ENCODE peak calls at places on chromosomes 13 and 19, in seven cellular contexts. One of them, this sample, is unnamed.

GRCh38 chr19:50562329-50562728 is 5.9 kb downstream of the LRRC4B start:
- DNase-seq in K562: no peak
- DNase-seq in H1: no peak
- DNase-seq in HCT116: no peak
- DNase-seq in SK-N-SH: no peak
- DNase-seq in HepG2: no peak
- DNase-seq in GM12878: no peak
- DNase-seq in this sample: no peak

GRCh38 chr13:74466015-74466414 is 331.8 kb upstream of the KLF12 start:
- DNase-seq in K562: no peak
- DNase-seq in H1: no peak
- DNase-seq in HCT116: no peak
- DNase-seq in SK-N-SH: no peak
- DNase-seq in HepG2: no peak
- DNase-seq in GM12878: no peak
- DNase-seq in this sample: no peak

GRCh38 chr19:8321760-8322637 is 703 bp downstream of the RPS28 start:
- DNase-seq in K562: no peak
- DNase-seq in H1: no peak
- DNase-seq in HCT116: no peak
- DNase-seq in SK-N-SH: no peak
- DNase-seq in HepG2: no peak
- DNase-seq in GM12878: no peak
- DNase-seq in this sample: no peak

GRCh38 chr19:15378529-15379082 is 981 bp downstream of the AKAP8 start:
- DNase-seq in K562: no peak
- DNase-seq in H1: no peak
- DNase-seq in HCT116: no peak
- DNase-seq in SK-N-SH: peak
- DNase-seq in HepG2: peak
- DNase-seq in GM12878: no peak
- DNase-seq in this sample: no peak

GRCh38 chr19:11187409-11187808 is 9.9 kb downstream of the KANK2 start:
- DNase-seq in K562: no peak
- DNase-seq in H1: no peak
- DNase-seq in HCT116: no peak
- DNase-seq in SK-N-SH: no peak
- DNase-seq in HepG2: no peak
- DNase-seq in GM12878: no peak
- DNase-seq in this sample: no peak

GRCh38 chr13:52162279-52163101 is 3.1 kb upstream of the NEK3 start:
- DNase-seq in K562: no peak
- DNase-seq in H1: no peak
- DNase-seq in HCT116: peak
- DNase-seq in SK-N-SH: no peak
- DNase-seq in HepG2: peak
- DNase-seq in GM12878: no peak
- DNase-seq in this sample: no peak

GRCh38 chr13:24215732-24216131 is 55.2 kb downstream of the SPATA13 start:
- DNase-seq in K562: no peak
- DNase-seq in H1: no peak
- DNase-seq in HCT116: no peak
- DNase-seq in SK-N-SH: no peak
- DNase-seq in HepG2: no peak
- DNase-seq in GM12878: no peak
- DNase-seq in this sample: no peak

GRCh38 chr13:41520016-41520698 is 62.8 kb downstream of the RGCC start:
- DNase-seq in K562: no peak
- DNase-seq in H1: no peak
- DNase-seq in HCT116: no peak
- DNase-seq in SK-N-SH: no peak
- DNase-seq in HepG2: no peak
- DNase-seq in GM12878: no peak
- DNase-seq in this sample: no peak

GRCh38 chr13:25051065-25051464 is 44.9 kb upstream of the PABPC3 start:
- DNase-seq in K562: no peak
- DNase-seq in H1: no peak
- DNase-seq in HCT116: no peak
- DNase-seq in SK-N-SH: no peak
- DNase-seq in HepG2: no peak
- DNase-seq in GM12878: no peak
- DNase-seq in this sample: no peak

GRCh38 chr13:51832471-51833152 is 12.4 kb downstream of the TMEM272 start:
- DNase-seq in K562: no peak
- DNase-seq in H1: no peak
- DNase-seq in HCT116: no peak
- DNase-seq in SK-N-SH: peak
- DNase-seq in HepG2: no peak
- DNase-seq in GM12878: no peak
- DNase-seq in this sample: no peak

GRCh38 chr19:18430417-18431144 is 7.4 kb downstream of the ISYNA1 start:
- DNase-seq in K562: no peak
- DNase-seq in H1: no peak
- DNase-seq in HCT116: no peak
- DNase-seq in SK-N-SH: no peak
- DNase-seq in HepG2: no peak
- DNase-seq in GM12878: no peak
- DNase-seq in this sample: no peak

GRCh38 chr19:19077103-19077502 is 13.3 kb downstream of the SLC25A42 start:
- DNase-seq in K562: no peak
- DNase-seq in H1: no peak
- DNase-seq in HCT116: no peak
- DNase-seq in SK-N-SH: no peak
- DNase-seq in HepG2: no peak
- DNase-seq in GM12878: no peak
- DNase-seq in this sample: no peak

GRCh38 chr19:33430674-33431277 is 57.3 kb downstream of the CEBPG start:
- DNase-seq in K562: peak
- DNase-seq in H1: peak
- DNase-seq in HCT116: peak
- DNase-seq in SK-N-SH: peak
- DNase-seq in HepG2: peak
- DNase-seq in GM12878: no peak
- DNase-seq in this sample: peak

GRCh38 chr13:99083976-99084375 is 106.1 kb upstream of the DOCK9 start:
- DNase-seq in K562: no peak
- DNase-seq in H1: no peak
- DNase-seq in HCT116: no peak
- DNase-seq in SK-N-SH: no peak
- DNase-seq in HepG2: no peak
- DNase-seq in GM12878: no peak
- DNase-seq in this sample: no peak

GRCh38 chr13:54799621-54800226 is 1771.1 kb downstream of the OLFM4 start:
- DNase-seq in K562: no peak
- DNase-seq in H1: no peak
- DNase-seq in HCT116: no peak
- DNase-seq in SK-N-SH: no peak
- DNase-seq in HepG2: no peak
- DNase-seq in GM12878: no peak
- DNase-seq in this sample: no peak

GRCh38 chr19:46221981-46222610 is 7.4 kb upstream of the IGFL1 start:
- DNase-seq in K562: no peak
- DNase-seq in H1: no peak
- DNase-seq in HCT116: no peak
- DNase-seq in SK-N-SH: no peak
- DNase-seq in HepG2: no peak
- DNase-seq in GM12878: no peak
- DNase-seq in this sample: no peak

GRCh38 chr19:8081569-8082550 is 29.3 kb downstream of the CCL25 start:
- DNase-seq in K562: no peak
- DNase-seq in H1: no peak
- DNase-seq in HCT116: no peak
- DNase-seq in SK-N-SH: no peak
- DNase-seq in HepG2: no peak
- DNase-seq in GM12878: no peak
- DNase-seq in this sample: no peak

GRCh38 chr19:39304185-39304513 is 7.9 kb downstream of the IFNL1 start:
- DNase-seq in K562: no peak
- DNase-seq in H1: no peak
- DNase-seq in HCT116: no peak
- DNase-seq in SK-N-SH: no peak
- DNase-seq in HepG2: no peak
- DNase-seq in GM12878: no peak
- DNase-seq in this sample: no peak

DNA sequence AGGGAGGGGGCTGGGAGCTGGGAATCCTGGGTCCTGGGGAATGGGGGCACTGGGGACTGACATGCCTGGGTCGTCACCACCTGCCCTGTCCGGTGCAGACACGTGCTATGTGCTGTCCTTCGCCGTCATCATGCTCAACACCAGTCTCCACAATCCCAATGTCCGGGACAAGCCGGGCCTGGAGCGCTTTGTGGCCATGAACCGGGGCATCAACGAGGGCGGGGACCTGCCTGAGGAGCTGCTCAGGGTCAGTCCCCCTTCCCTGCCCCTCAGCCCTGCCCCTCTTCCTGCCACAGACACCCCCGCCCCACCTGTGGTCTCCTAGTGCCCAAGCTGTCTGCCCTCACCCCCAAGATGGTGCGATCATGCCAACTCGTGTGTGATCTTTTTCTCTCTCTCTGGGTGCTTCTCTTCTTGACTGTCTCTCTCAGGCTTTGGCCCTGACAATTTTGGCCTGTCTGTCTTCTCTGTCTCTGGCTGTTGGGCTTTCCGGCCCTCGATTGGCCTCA is 5.0 kb downstream of the CYTH2 start:
- DNase-seq in K562: no peak
- DNase-seq in H1: no peak
- DNase-seq in HCT116: no peak
- DNase-seq in SK-N-SH: no peak
- DNase-seq in HepG2: no peak
- DNase-seq in GM12878: no peak
- DNase-seq in this sample: no peak
- TF ChIP-seq POLR2AphosphoS5 in K562: no peak
- TF ChIP-seq POLR2AphosphoS5 in H1: peak
- TF ChIP-seq POLR2AphosphoS5 in HCT116: peak
- TF ChIP-seq POLR2AphosphoS5 in SK-N-SH: no peak
- TF ChIP-seq POLR2AphosphoS5 in HepG2: no peak
- TF ChIP-seq POLR2AphosphoS5 in GM12878: no peak
- TF ChIP-seq POLR2AphosphoS5 in this sample: no peak

DNA sequence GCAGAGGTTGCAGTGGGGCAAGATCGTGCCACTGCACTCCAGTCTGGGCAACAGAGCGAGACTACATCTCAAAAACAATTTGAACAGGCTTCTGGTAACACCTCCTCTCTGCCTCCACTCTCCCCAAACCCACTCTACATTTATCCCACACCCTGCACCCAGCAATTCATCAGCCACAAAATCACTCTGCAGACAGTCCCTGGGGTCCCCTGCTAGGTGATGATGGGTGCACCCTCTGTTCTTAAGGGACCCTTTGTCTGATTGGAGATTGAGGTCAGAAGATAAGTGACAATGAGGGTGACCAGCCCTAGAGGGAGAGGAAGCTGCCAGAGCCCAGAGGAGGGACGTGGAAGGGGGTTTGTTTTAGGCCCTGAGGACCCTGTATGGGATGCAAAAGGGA is 2.2 kb downstream of the BCL3 start:
- DNase-seq in K562: no peak
- DNase-seq in H1: no peak
- DNase-seq in HCT116: no peak
- DNase-seq in SK-N-SH: no peak
- DNase-seq in HepG2: no peak
- DNase-seq in GM12878: no peak
- DNase-seq in this sample: no peak
- TF ChIP-seq SIN3A in K562: no peak
- TF ChIP-seq SIN3A in H1: no peak
- TF ChIP-seq SIN3A in HCT116: no peak
- TF ChIP-seq SIN3A in SK-N-SH: no peak
- TF ChIP-seq SIN3A in HepG2: no peak
- TF ChIP-seq SIN3A in GM12878: no peak
- TF ChIP-seq SIN3A in this sample: no peak

GRCh38 chr13:27599845-27600553 is 20.3 kb downstream of the LNX2 start:
- DNase-seq in K562: no peak
- DNase-seq in H1: no peak
- DNase-seq in HCT116: peak
- DNase-seq in SK-N-SH: peak
- DNase-seq in HepG2: peak
- DNase-seq in GM12878: no peak
- DNase-seq in this sample: no peak

GRCh38 chr13:27600712-27601111 is 19.6 kb downstream of the LNX2 start:
- DNase-seq in K562: no peak
- DNase-seq in H1: no peak
- DNase-seq in HCT116: no peak
- DNase-seq in SK-N-SH: no peak
- DNase-seq in HepG2: no peak
- DNase-seq in GM12878: no peak
- DNase-seq in this sample: no peak

GRCh38 chr13:27599096-27599495 is 21.2 kb downstream of the LNX2 start:
- DNase-seq in K562: no peak
- DNase-seq in H1: no peak
- DNase-seq in HCT116: no peak
- DNase-seq in SK-N-SH: no peak
- DNase-seq in HepG2: no peak
- DNase-seq in GM12878: no peak
- DNase-seq in this sample: no peak

GRCh38 chr13:27601208-27601607 is 19.1 kb downstream of the LNX2 start:
- DNase-seq in K562: no peak
- DNase-seq in H1: no peak
- DNase-seq in HCT116: no peak
- DNase-seq in SK-N-SH: no peak
- DNase-seq in HepG2: no peak
- DNase-seq in GM12878: no peak
- DNase-seq in this sample: no peak

GRCh38 chr13:27601771-27602170 is 18.6 kb downstream of the LNX2 start:
- DNase-seq in K562: no peak
- DNase-seq in H1: no peak
- DNase-seq in HCT116: no peak
- DNase-seq in SK-N-SH: no peak
- DNase-seq in HepG2: no peak
- DNase-seq in GM12878: no peak
- DNase-seq in this sample: no peak
- TF ChIP-seq POLR2AphosphoS5 in K562: no peak
- TF ChIP-seq POLR2AphosphoS5 in H1: no peak
- TF ChIP-seq POLR2AphosphoS5 in HCT116: no peak
- TF ChIP-seq POLR2AphosphoS5 in SK-N-SH: no peak
- TF ChIP-seq POLR2AphosphoS5 in HepG2: no peak
- TF ChIP-seq POLR2AphosphoS5 in GM12878: no peak
- TF ChIP-seq POLR2AphosphoS5 in this sample: no peak

DNA sequence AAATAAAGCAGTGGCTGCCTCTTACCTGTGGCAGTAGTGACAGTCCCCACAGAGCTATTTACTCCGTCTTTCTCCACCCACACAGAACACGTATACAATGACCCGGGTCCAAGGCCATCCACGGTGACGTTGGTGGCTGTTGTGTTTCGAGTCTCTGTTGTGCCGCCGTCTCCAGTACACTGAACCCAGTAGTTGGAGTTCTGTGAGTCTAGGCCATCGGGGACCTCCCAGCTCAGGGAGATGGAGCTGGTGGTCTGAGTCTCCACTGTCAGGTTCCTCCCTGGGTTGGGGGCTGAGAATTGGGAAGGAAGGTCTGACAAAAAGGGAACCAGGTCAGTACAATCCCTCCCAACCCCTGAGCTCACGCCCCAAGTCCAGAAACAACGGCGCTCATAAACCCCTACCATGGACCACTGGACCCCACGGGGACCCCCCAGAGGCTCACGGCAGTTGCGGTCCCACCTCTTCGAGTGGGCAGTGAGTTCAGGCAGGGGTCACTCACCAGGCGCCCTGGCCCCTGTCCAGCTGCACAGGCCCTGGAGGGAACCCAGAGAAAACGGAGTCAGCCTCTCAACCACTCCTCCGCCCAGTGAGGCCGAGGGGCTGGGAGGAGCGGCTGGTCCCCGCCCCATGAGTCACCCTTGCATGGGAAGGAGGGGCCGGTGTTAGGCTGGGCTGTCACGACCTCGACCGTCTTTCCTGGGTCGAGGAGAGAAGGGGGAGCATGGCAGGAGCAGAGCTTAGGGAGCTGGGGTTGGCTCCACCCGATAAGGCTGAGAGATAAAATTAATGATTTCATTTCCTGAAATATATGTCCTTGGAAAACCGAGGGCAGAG is 2.4 kb downstream of the PTPRH start:
- DNase-seq in K562: peak
- DNase-seq in H1: no peak
- DNase-seq in HCT116: peak
- DNase-seq in SK-N-SH: peak
- DNase-seq in HepG2: peak
- DNase-seq in GM12878: no peak
- DNase-seq in this sample: peak
- TF ChIP-seq SIN3A in K562: peak
- TF ChIP-seq SIN3A in H1: no peak
- TF ChIP-seq SIN3A in HCT116: peak
- TF ChIP-seq SIN3A in SK-N-SH: no peak
- TF ChIP-seq SIN3A in HepG2: peak
- TF ChIP-seq SIN3A in GM12878: no peak
- TF ChIP-seq SIN3A in this sample: peak

This sample was measured in Panc1.